ENCODE peak calls at places on chromosomes 2 and 18, in seven cellular contexts. Q is neural progenitor cell, Y is right lobe of liver, G is left ventricle myocardium inferior, Z is aorta, H is fibroblast of lung, T is tibial artery. S is an unnamed sample. For H3K36me3 and H3K4me1, the result is how much of the 10 kb centered on the place peaks cover.

GRCh38 chr2:62660087-62660486 is 45.4 kb upstream of the EHBP1 start:
- DNase-seq in Q (no peak), Y (no peak), G (no peak), Z (no peak), H (no peak), T (no peak), S (no peak)

GRCh38 chr18:57078614-57079013 is 68.3 kb upstream of the BOD1L2 start:
- DNase-seq in Q (no peak), Y (no peak), G (no peak), Z (no peak), H (no peak), T (no peak), S (no peak)

GRCh38 chr2:190864375-190864774 is 16.2 kb upstream of the GLS start:
- DNase-seq in Q (no peak), Y (no peak), G (no peak), Z (no peak), H (peak), T (no peak), S (no peak)

GRCh38 chr18:24818451-24818850 is 358.0 kb downstream of the HRH4 start:
- DNase-seq in Q (peak), Y (no peak), G (no peak), Z (no peak), H (no peak), T (no peak), S (no peak)

GRCh38 chr2:95730813-95731212 is 139.0 kb downstream of the TRIM43 start:
- DNase-seq in Q (no peak), Y (no peak), G (no peak), Z (no peak), H (no peak), T (no peak), S (peak)

GRCh38 chr2:15169326-15170038 is 391.7 kb downstream of the NBAS start:
- DNase-seq in Q (no peak), Y (no peak), G (no peak), Z (no peak), H (peak), T (no peak), S (peak)

GRCh38 chr2:136013962-136014361 is 28.5 kb upstream of the DARS1 start:
- DNase-seq in Q (no peak), Y (no peak), G (no peak), Z (no peak), H (no peak), T (no peak), S (no peak)

GRCh38 chr2:69017080-69017479 is 4.1 kb downstream of the ANTXR1 start:
- DNase-seq in Q (no peak), Y (no peak), G (no peak), Z (no peak), H (peak), T (no peak), S (no peak)

GRCh38 chr2:44839370-44839769 is 102.1 kb upstream of the SIX3 start:
- DNase-seq in Q (no peak), Y (no peak), G (no peak), Z (no peak), H (no peak), T (no peak), S (no peak)

GRCh38 chr2:30048636-30049175 is 98.1 kb upstream of the YPEL5 start:
- DNase-seq in Q (no peak), Y (no peak), G (no peak), Z (no peak), H (no peak), T (no peak), S (no peak)

GRCh38 chr18:31101148-31102019 is 837 bp downstream of the DSC2 start:
- DNase-seq in Q (peak), Y (peak), G (peak), Z (peak), H (peak), T (peak), S (no peak)

GRCh38 chr2:17282826-17283225 is 235.4 kb downstream of the RAD51AP2 start:
- DNase-seq in Q (no peak), Y (no peak), G (no peak), Z (no peak), H (no peak), T (no peak), S (no peak)

GRCh38 chr2:178271629-178272333 is 77.5 kb downstream of the OSBPL6 start:
- DNase-seq in Q (no peak), Y (peak), G (peak), Z (peak), H (peak), T (peak), S (no peak)

GRCh38 chr2:17933251-17933650 is 54.8 kb downstream of the KCNS3 start:
- DNase-seq in Q (no peak), Y (no peak), G (no peak), Z (no peak), H (no peak), T (no peak), S (no peak)

GRCh38 chr18:79922971-79923411 is 28.5 kb downstream of the SLC66A2 start:
- DNase-seq in Q (no peak), Y (no peak), G (no peak), Z (peak), H (no peak), T (peak), S (no peak)

GRCh38 chr2:196137271-196137670 is 34.1 kb downstream of the STK17B start:
- DNase-seq in Q (no peak), Y (no peak), G (no peak), Z (no peak), H (peak), T (no peak), S (no peak)

GRCh38 chr2:196136151-196136550 is 35.2 kb downstream of the STK17B start:
- DNase-seq in Q (no peak), Y (no peak), G (no peak), Z (no peak), H (no peak), T (no peak), S (no peak)

GRCh38 chr2:196143641-196144236 is 27.6 kb downstream of the STK17B start:
- DNase-seq in Q (no peak), Y (no peak), G (no peak), Z (no peak), H (peak), T (no peak), S (no peak)

GRCh38 chr2:196144513-196145126 is 26.8 kb downstream of the STK17B start:
- DNase-seq in Q (no peak), Y (no peak), G (no peak), Z (no peak), H (no peak), T (no peak), S (no peak)

GRCh38 chr2:196140213-196140612 is 31.2 kb downstream of the STK17B start:
- DNase-seq in Q (no peak), Y (no peak), G (no peak), Z (no peak), H (no peak), T (no peak), S (no peak)
- H3K36me3 ChIP-seq in Q (under half), Y (under half), G (half or more), Z (under half), H (under half), T (half or more), S (half or more)

GRCh38 chr2:165795011-165795410 is 964 bp upstream of the GALNT3 start:
- DNase-seq in Q (no peak), Y (no peak), G (no peak), Z (no peak), H (no peak), T (no peak), S (no peak)

GRCh38 chr2:165793779-165794519 is at the start of gene GALNT3:
- DNase-seq in Q (peak), Y (peak), G (no peak), Z (peak), H (no peak), T (no peak), S (no peak)

GRCh38 chr2:165796129-165796528 is 2.1 kb upstream of the GALNT3 start:
- DNase-seq in Q (no peak), Y (no peak), G (no peak), Z (no peak), H (no peak), T (no peak), S (no peak)

GRCh38 chr2:165793161-165793778 is 777 bp downstream of the GALNT3 start:
- DNase-seq in Q (peak), Y (peak), G (no peak), Z (peak), H (no peak), T (no peak), S (no peak)

DNA sequence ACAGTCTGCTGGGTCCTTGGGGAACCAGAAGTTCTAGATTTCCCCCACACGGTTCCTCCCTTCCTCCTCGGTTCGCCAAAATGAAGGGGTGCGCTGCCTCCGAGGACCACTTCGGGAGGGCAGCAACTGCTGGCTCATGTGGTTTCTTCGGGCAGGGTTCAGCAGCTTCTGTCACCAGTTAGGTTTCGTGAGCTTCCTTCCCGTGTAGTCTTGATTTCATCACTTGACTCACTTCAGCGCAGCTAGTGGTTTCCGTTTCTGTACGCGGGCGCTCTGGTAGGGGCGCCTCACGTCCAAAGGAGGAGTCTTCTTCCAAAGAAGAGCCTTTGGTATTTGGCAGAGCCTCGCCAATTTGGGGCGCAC is 454 bp upstream of the GALNT3 start:
- DNase-seq in Q (peak), Y (peak), G (peak), Z (peak), H (peak), T (peak), S (no peak)
- H3K4me3 ChIP-seq in Q (peak), Y (peak), G (peak), Z (peak), H (peak), T (peak), S (no peak)

DNA sequence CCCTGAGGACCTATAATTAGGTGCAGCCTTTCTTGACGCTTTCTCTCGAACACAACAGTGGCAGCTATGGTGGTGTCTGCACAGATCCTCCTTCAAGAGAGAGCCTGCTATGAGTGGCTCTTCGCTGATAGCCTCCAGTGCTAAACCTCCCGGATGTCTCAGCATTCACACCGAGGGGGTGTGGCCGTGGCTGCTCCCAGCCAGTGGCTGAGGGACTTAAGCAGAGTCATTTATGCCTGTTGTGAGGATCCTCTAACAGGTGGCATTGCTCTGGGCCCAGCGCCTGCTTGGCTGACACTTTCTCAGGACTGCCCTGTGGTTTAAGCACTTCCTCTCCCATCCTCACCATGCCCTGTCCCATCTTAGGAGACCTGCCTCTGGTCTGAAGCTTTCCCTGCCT is 592.0 kb upstream of the LRRTM1 start:
- DNase-seq in Q (peak), Y (no peak), G (no peak), Z (no peak), H (no peak), T (no peak), S (peak)
- H3K4me1 ChIP-seq in Q (under half), Y (under half), G (under half), Z (under half), H (under half), T (under half), S (under half)

DNA sequence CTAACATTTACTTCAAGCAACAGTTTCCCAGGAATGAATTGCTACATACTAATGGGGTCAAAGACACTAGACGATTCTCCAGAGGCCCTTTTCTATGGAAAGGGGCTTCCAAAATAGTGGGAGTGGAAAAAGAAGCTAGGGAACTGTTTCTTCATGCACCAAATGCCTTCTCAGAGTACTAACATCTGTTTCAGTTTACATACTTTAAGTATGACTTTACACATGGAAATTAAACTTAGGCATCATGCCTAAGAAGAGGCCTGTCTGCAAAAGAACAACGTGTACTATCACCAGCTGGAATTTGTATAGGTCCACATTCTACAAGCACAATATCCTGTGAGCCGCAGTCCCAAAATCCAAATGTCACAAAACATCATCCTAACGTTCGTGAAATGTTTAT is 29.4 kb upstream of the WDR75 start:
- DNase-seq in Q (no peak), Y (no peak), G (no peak), Z (no peak), H (peak), T (no peak), S (no peak)
- H3K36me3 ChIP-seq in Q (under half), Y (under half), G (under half), Z (under half), H (under half), T (under half), S (under half)

GRCh38 chr2:222298000-222298310 is 843 bp downstream of the PAX3 start:
- DNase-seq in Q (no peak), Y (no peak), G (no peak), Z (no peak), H (no peak), T (no peak), S (no peak)

GRCh38 chr2:222296911-222297599 is 1.7 kb downstream of the PAX3 start:
- DNase-seq in Q (peak), Y (no peak), G (no peak), Z (no peak), H (no peak), T (no peak), S (no peak)

GRCh38 chr2:222297600-222297935 is 1.2 kb downstream of the PAX3 start:
- DNase-seq in Q (peak), Y (no peak), G (no peak), Z (no peak), H (no peak), T (no peak), S (no peak)

GRCh38 chr2:222299926-222300724 is 1.3 kb upstream of the PAX3 start:
- DNase-seq in Q (peak), Y (no peak), G (no peak), Z (no peak), H (no peak), T (no peak), S (no peak)

GRCh38 chr2:222298311-222299150 is at the start of gene PAX3:
- DNase-seq in Q (peak), Y (no peak), G (no peak), Z (no peak), H (no peak), T (no peak), S (no peak)
- H3K4me3 ChIP-seq in Q (peak), Y (no peak), G (peak), Z (no peak), H (no peak), T (peak), S (peak)

DNA sequence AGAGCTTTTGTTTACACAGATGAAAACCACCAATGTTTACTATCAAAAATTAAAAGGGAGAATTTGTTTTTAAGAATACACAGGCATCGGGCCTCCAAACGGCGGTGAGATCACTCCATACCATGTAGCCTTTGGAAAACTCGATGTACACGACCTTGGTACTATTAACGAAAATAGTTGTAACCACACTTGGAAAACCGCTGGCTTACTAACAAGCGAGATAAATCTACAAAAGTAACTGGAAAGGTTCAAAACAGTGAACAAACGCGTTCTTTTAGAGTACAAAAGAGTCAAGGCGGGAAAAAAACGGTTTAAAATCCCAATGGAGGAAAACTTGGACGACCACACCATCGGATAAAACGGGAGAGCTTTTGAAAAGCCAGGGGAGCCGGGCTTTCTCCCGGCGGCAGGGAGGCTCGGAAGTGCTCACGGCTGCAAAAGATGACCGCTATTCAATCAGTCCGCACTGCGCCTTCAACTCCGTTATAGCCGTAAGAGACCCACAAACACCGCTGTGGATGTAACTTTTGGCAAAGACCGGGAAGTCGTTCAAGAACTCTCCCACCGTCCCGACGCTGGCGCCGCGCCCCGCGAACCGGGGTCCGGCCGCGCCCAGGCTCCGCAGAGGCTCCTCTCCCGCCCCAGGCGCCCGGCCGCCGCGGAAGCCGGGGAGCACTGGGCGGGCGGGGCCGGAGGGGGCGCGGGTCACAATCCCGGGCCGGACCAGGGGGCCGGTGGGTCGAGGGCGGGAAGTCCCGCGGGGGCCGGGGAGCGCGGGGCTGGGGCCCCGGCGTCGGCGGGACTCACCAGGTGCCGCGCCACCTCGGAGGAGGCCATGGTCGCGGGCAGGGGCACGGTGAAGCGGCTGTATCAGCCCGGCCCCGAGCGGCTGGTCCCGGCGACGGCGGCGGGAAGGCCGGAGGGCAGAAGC is 510 bp downstream of the SEPTIN10 start:
- DNase-seq in Q (peak), Y (no peak), G (peak), Z (peak), H (peak), T (peak), S (peak)
- H3K4me1 ChIP-seq in Q (under half), Y (under half), G (half or more), Z (under half), H (under half), T (under half), S (under half)

GRCh38 chr2:97806738-97807618 is 93.6 kb downstream of the ZAP70 start:
- DNase-seq in Q (peak), Y (peak), G (peak), Z (peak), H (peak), T (peak), S (peak)
- H3K36me3 ChIP-seq in Q (under half), Y (under half), G (half or more), Z (under half), H (under half), T (under half), S (under half)

DNA sequence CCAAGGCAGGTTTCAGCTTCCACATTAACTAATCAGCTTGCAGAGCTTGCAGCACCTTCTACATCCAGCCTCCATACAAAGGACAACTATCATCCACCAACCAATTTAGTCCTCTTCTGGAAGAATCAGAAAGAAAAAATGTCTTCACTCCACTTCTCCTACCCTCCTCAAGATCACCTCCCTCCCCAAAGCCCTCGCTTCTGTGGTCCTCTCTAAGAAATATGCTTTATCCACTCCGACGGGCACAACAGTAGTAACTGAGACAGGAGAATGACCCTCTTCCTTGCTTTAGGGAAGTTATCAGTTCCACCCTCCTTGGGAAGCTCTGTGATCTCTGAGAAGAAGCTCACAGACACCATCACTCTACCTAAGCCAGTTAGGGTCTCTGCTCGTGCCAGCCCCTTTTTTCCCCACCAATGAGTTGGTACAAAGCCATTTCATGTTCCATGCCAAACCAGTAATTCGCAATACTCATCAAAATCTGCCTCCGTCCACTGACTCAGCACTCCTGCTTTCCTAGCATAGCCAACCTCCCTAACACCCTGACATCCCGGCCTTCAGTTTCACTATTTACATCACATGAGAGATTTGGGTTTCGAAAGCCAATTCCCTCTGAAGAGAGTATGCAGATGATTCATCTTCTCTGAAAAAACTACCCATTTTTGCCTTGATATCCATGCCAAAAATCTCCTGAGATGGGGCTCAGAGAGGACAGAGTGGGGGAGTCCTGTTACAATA is 114.1 kb upstream of the PKDCC start:
- DNase-seq in Q (no peak), Y (no peak), G (no peak), Z (no peak), H (peak), T (peak), S (no peak)
- H3K4me3 ChIP-seq in Q (no peak), Y (no peak), G (no peak), Z (no peak), H (no peak), T (no peak), S (no peak)

GRCh38 chr2:236001166-236001828 is 166.9 kb downstream of the GBX2 start:
- DNase-seq in Q (no peak), Y (no peak), G (no peak), Z (no peak), H (no peak), T (no peak), S (no peak)
- H3K4me1 ChIP-seq in Q (under half), Y (under half), G (under half), Z (under half), H (under half), T (under half), S (under half)